ENCODE peak calls at places on chromosomes 16 and 17, in six cellular contexts. Y, I, L, X, S and H are unnamed samples.
A peak's percentile ranks its signal among the peaks of the same experiment; 100 is the strongest.

GRCh38 chr17:49980703-49981197 is 11.8 kb downstream of the DLX4 start:
- DNase-seq in Y (no peak), I (no peak), L (no peak), X (no peak), S (no peak), H (no peak)

GRCh38 chr17:78934681-78935418 is 9.7 kb upstream of the TIMP2 start:
- DNase-seq in Y (no peak), I (no peak), L (peak; percentile 33), X (no peak), S (no peak), H (no peak)

GRCh38 chr17:10149573-10150399 is 48.6 kb downstream of the GAS7 start:
- DNase-seq in Y (no peak), I (peak; percentile 40), L (no peak), X (no peak), S (no peak), H (no peak)

GRCh38 chr17:10063730-10064221 is 134.6 kb downstream of the GAS7 start:
- DNase-seq in Y (peak; percentile 29), I (no peak), L (no peak), X (no peak), S (no peak), H (no peak)

GRCh38 chr17:19723967-19724366 is 7.6 kb upstream of the SLC47A2 start:
- DNase-seq in Y (no peak), I (no peak), L (no peak), X (no peak), S (no peak), H (no peak)

GRCh38 chr16:82197540-82198240 is 27.7 kb upstream of the MPHOSPH6 start:
- DNase-seq in Y (no peak), I (no peak), L (peak; percentile 48), X (no peak), S (no peak), H (no peak)

GRCh38 chr17:37608369-37609169 is 649 bp downstream of the SYNRG start:
- DNase-seq in Y (peak; percentile 26), I (peak; percentile 11), L (no peak), X (peak; percentile 61), S (no peak), H (peak; percentile 6)

GRCh38 chr17:20206068-20206467 is 196.9 kb downstream of the SPECC1 start:
- DNase-seq in Y (no peak), I (no peak), L (peak; percentile 37), X (peak; percentile 44), S (no peak), H (no peak)

GRCh38 chr17:45240905-45241314 is 19.2 kb downstream of the FMNL1 start:
- DNase-seq in Y (no peak), I (no peak), L (no peak), X (no peak), S (no peak), H (no peak)

GRCh38 chr17:12627776-12628491 is 37.8 kb upstream of the MYOCD start:
- DNase-seq in Y (no peak), I (no peak), L (no peak), X (no peak), S (no peak), H (no peak)

GRCh38 chr17:28645576-28645939 is 600 bp upstream of the BLTP2 start:
- DNase-seq in Y (no peak), I (no peak), L (no peak), X (no peak), S (no peak), H (no peak)

GRCh38 chr16:50360033-50360778 is 8.6 kb downstream of the BRD7 start:
- DNase-seq in Y (peak; percentile 49), I (no peak), L (no peak), X (no peak), S (no peak), H (no peak)

GRCh38 chr17:77508047-77508715 is 367.4 kb downstream of the SEC14L1 start:
- DNase-seq in Y (no peak), I (no peak), L (peak; percentile 7), X (no peak), S (no peak), H (no peak)

GRCh38 chr16:23572394-23572793 is 14.9 kb downstream of the UBFD1 start:
- DNase-seq in Y (no peak), I (no peak), L (no peak), X (no peak), S (no peak), H (no peak)

GRCh38 chr17:65170839-65171238 is 33.7 kb downstream of the RGS9 start:
- DNase-seq in Y (peak; percentile 55), I (no peak), L (no peak), X (no peak), S (no peak), H (no peak)

GRCh38 chr16:12415072-12415471 is 388.6 kb downstream of the CPPED1 start:
- DNase-seq in Y (no peak), I (no peak), L (no peak), X (no peak), S (no peak), H (no peak)

GRCh38 chr17:35713069-35713728 is 18.2 kb upstream of the RASL10B start:
- DNase-seq in Y (no peak), I (no peak), L (no peak), X (no peak), S (no peak), H (no peak)

GRCh38 chr17:61294777-61295176 is 104.9 kb upstream of the TBX2 start:
- DNase-seq in Y (no peak), I (no peak), L (no peak), X (peak; percentile 50), S (no peak), H (peak; percentile 68)

GRCh38 chr17:15890279-15890892 is 54.5 kb upstream of the ADORA2B start:
- DNase-seq in Y (no peak), I (no peak), L (no peak), X (no peak), S (no peak), H (no peak)

GRCh38 chr16:57489229-57489628 is 2.9 kb upstream of the DOK4 start:
- DNase-seq in Y (no peak), I (no peak), L (no peak), X (no peak), S (no peak), H (no peak)

GRCh38 chr17:54932711-54933110 is 32.1 kb downstream of the TOM1L1 start:
- DNase-seq in Y (no peak), I (no peak), L (no peak), X (no peak), S (no peak), H (no peak)

GRCh38 chr16:67959520-67959919 is 8.9 kb downstream of the SLC12A4 start:
- DNase-seq in Y (no peak), I (no peak), L (no peak), X (no peak), S (no peak), H (peak; percentile 60)

GRCh38 chr16:85656351-85657266 is 32.1 kb downstream of the GINS2 start:
- DNase-seq in Y (no peak), I (no peak), L (no peak), X (no peak), S (no peak), H (no peak)

GRCh38 chr16:22427556-22427955 is 53.1 kb upstream of the CDR2 start:
- DNase-seq in Y (no peak), I (no peak), L (no peak), X (no peak), S (no peak), H (no peak)

GRCh38 chr17:57662021-57662420 is 83.1 kb downstream of the CCDC182 start:
- DNase-seq in Y (no peak), I (no peak), L (no peak), X (no peak), S (no peak), H (no peak)

GRCh38 chr17:67479119-67479517 is 102.0 kb downstream of the PITPNC1 start:
- DNase-seq in Y (no peak), I (no peak), L (no peak), X (no peak), S (no peak), H (no peak)

GRCh38 chr16:67398546-67399217 is 5.4 kb upstream of the TPPP3 start:
- DNase-seq in Y (no peak), I (no peak), L (no peak), X (no peak), S (no peak), H (no peak)

GRCh38 chr16:82655315-82655714 is 28.5 kb downstream of the CDH13 start:
- DNase-seq in Y (peak; percentile 36), I (no peak), L (peak; percentile 22), X (no peak), S (no peak), H (no peak)

GRCh38 chr16:23990507-23990906 is 154.7 kb downstream of the PRKCB start:
- DNase-seq in Y (no peak), I (no peak), L (no peak), X (no peak), S (no peak), H (no peak)

GRCh38 chr17:1229354-1229890 is 40.8 kb upstream of the BHLHA9 start:
- DNase-seq in Y (peak; percentile 71), I (peak; percentile 96), L (no peak), X (peak; percentile 78), S (peak; percentile 94), H (no peak)
- TF ChIP-seq POLR2A in Y (no peak), I (peak; percentile 61), L (peak; percentile 27), X (peak; percentile 34), S (peak; percentile 34), H (no peak)

DNA sequence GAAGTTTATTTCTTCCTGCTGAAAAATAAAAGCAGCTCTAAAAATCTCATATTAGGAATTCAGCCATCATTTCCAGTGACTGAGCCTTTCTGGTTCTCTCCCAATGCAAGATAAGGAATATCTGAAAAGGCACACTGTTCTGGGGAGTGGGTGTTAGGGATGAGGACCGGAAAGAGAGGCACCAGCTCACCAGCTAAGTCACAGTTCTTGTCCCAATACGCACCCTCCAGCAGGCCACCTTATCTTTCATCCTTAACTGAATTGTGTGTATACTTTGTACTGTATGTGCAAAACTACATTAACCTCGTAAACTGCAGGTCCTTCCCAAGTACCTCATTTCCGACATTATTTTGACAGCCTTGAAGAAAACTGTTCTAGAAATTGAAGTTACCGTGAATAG is 11.0 kb downstream of the AMFR start:
- DNase-seq in Y (no peak), I (no peak), L (no peak), X (no peak), S (no peak), H (no peak)
- TF ChIP-seq POLR2A in Y (no peak), I (no peak), L (no peak), X (no peak), S (no peak), H (no peak)

GRCh38 chr17:82253179-82253544 is 20.3 kb downstream of the CSNK1D start:
- DNase-seq in Y (no peak), I (no peak), L (no peak), X (no peak), S (no peak), H (no peak)
- TF ChIP-seq POLR2A in Y (no peak), I (no peak), L (no peak), X (no peak), S (no peak), H (no peak)

DNA sequence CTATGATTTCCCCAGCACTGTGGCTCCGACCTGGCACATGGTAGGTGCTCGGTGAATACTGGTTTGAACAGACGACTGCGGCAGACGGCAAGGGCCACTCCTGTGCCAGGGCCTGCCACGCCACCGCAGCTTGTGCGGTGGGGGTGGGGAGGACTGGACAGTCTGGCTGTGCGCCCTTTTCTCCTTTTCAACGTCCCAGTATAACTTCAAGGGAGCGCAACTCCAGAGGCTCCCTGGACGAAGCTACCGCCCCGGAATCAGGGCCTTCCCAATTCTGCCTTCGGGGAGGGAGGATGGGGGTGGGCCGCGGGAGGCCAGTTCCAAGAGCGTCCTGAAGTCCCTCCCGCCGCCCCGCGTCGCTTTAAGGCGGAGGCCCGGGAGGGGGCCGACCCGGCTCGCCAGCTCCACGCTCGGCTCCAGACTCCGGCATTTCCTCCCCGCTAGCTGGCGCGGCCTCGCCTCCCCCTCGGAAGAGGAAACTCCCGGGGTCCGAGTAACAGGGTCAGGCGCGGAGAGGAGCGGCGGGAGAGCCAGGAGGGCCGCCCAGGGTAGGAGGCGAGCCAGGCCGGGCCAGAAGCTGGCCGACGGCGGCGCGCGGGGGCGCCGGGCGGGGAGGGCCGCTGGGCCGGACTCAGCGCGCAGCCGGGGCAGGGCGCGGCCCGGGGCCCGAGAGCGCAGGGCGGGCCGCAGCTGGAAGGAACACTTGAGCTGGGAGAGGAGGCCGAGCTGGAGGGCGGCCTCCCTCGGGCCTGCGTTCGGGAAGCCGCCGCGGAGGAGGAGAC is at the start of gene ITPRIPL2:
- DNase-seq in Y (peak; percentile 83), I (peak; percentile 58), L (peak; percentile 87), X (peak; percentile 85), S (peak; percentile 95), H (no peak)
- TF ChIP-seq POLR2A in Y (peak; percentile 9), I (peak; percentile 13), L (peak; percentile 71), X (peak; percentile 60), S (peak; percentile 63), H (peak; percentile 64)